ENCODE peak calls at places on chromosomes 4 and X, in five cellular contexts. One of them, this sample, is unnamed.

GRCh38 chr4:86980230-86980629 is 45.4 kb downstream of the AFF1 start:
- DNase-seq in spleen: no peak
- DNase-seq in AG09309: no peak
- DNase-seq in astrocyte: no peak
- DNase-seq in cardiac fibroblast: no peak
- DNase-seq in this sample: no peak

GRCh38 chrX:48751343-48751742 is 10.2 kb upstream of the GLOD5 start:
- DNase-seq in AG09309: no peak
- DNase-seq in astrocyte: no peak
- DNase-seq in spleen: no peak
- DNase-seq in cardiac fibroblast: no peak
- DNase-seq in this sample: no peak

GRCh38 chr4:183721207-183722081 is 62.4 kb downstream of the TRAPPC11 start:
- DNase-seq in AG09309: no peak
- DNase-seq in astrocyte: peak
- DNase-seq in spleen: peak
- DNase-seq in cardiac fibroblast: peak
- DNase-seq in this sample: peak

GRCh38 chr4:13541176-13541604 is 3.1 kb downstream of the NKX3-2 start:
- DNase-seq in astrocyte: no peak
- DNase-seq in AG09309: no peak
- DNase-seq in cardiac fibroblast: no peak
- DNase-seq in spleen: no peak
- DNase-seq in this sample: no peak

GRCh38 chrX:76183289-76184057 is 10.6 kb downstream of the PBDC1 start:
- DNase-seq in AG09309: peak
- DNase-seq in astrocyte: peak
- DNase-seq in cardiac fibroblast: peak
- DNase-seq in spleen: no peak
- DNase-seq in this sample: peak

GRCh38 chr4:13546374-13546854 is 2.1 kb upstream of the NKX3-2 start:
- DNase-seq in cardiac fibroblast: no peak
- DNase-seq in spleen: no peak
- DNase-seq in astrocyte: no peak
- DNase-seq in AG09309: no peak
- DNase-seq in this sample: no peak

GRCh38 chrX:19616959-19617358 is 101.7 kb upstream of the MAP3K15 start:
- DNase-seq in cardiac fibroblast: peak
- DNase-seq in astrocyte: no peak
- DNase-seq in AG09309: no peak
- DNase-seq in spleen: no peak
- DNase-seq in this sample: peak

GRCh38 chr4:163378661-163379060 is 35.0 kb downstream of the NPY5R start:
- DNase-seq in spleen: no peak
- DNase-seq in astrocyte: no peak
- DNase-seq in AG09309: no peak
- DNase-seq in cardiac fibroblast: no peak
- DNase-seq in this sample: no peak

GRCh38 chrX:140766024-140766611 is 56.6 kb downstream of the LINC00632 start:
- DNase-seq in cardiac fibroblast: peak
- DNase-seq in astrocyte: peak
- DNase-seq in AG09309: no peak
- DNase-seq in spleen: no peak
- DNase-seq in this sample: peak

GRCh38 chr4:4746444-4746843 is 113.0 kb upstream of the MSX1 start:
- DNase-seq in spleen: no peak
- DNase-seq in cardiac fibroblast: no peak
- DNase-seq in AG09309: no peak
- DNase-seq in astrocyte: no peak
- DNase-seq in this sample: no peak

GRCh38 chrX:50180073-50180940 is 20.5 kb downstream of the AKAP4 start:
- DNase-seq in astrocyte: no peak
- DNase-seq in AG09309: no peak
- DNase-seq in spleen: no peak
- DNase-seq in cardiac fibroblast: no peak
- DNase-seq in this sample: no peak

GRCh38 chrX:94961730-94962129 is 1287.7 kb downstream of the FAM133A start:
- DNase-seq in cardiac fibroblast: no peak
- DNase-seq in spleen: no peak
- DNase-seq in AG09309: no peak
- DNase-seq in astrocyte: no peak
- DNase-seq in this sample: no peak

GRCh38 chr4:57080781-57081650 is 29.2 kb downstream of the IGFBP7 start:
- DNase-seq in spleen: no peak
- DNase-seq in cardiac fibroblast: peak
- DNase-seq in AG09309: peak
- DNase-seq in astrocyte: peak
- DNase-seq in this sample: peak

GRCh38 chr4:151420408-151420807 is 11.4 kb downstream of the FHIP1A start:
- DNase-seq in astrocyte: no peak
- DNase-seq in spleen: no peak
- DNase-seq in AG09309: no peak
- DNase-seq in cardiac fibroblast: peak
- DNase-seq in this sample: peak

GRCh38 chr4:94127707-94128328 is 79.8 kb upstream of the SMARCAD1 start:
- DNase-seq in astrocyte: peak
- DNase-seq in spleen: no peak
- DNase-seq in cardiac fibroblast: peak
- DNase-seq in AG09309: no peak
- DNase-seq in this sample: peak

GRCh38 chrX:50853399-50853798 is 39.4 kb upstream of the SHROOM4 start:
- DNase-seq in cardiac fibroblast: no peak
- DNase-seq in spleen: no peak
- DNase-seq in astrocyte: no peak
- DNase-seq in AG09309: no peak
- DNase-seq in this sample: no peak

GRCh38 chr4:147731611-147732515 is at the start of gene ARHGAP10:
- DNase-seq in spleen: peak
- DNase-seq in cardiac fibroblast: peak
- DNase-seq in AG09309: no peak
- DNase-seq in astrocyte: peak
- DNase-seq in this sample: peak

GRCh38 chr4:148649669-148650331 is 207.6 kb upstream of the NR3C2 start:
- DNase-seq in AG09309: no peak
- DNase-seq in spleen: no peak
- DNase-seq in astrocyte: peak
- DNase-seq in cardiac fibroblast: no peak
- DNase-seq in this sample: peak

GRCh38 chr4:23162275-23162674 is 469.5 kb downstream of the GBA3 start:
- DNase-seq in astrocyte: no peak
- DNase-seq in AG09309: no peak
- DNase-seq in spleen: no peak
- DNase-seq in cardiac fibroblast: no peak
- DNase-seq in this sample: no peak

GRCh38 chr4:865572-865971 is 39.6 kb upstream of the CPLX1 start:
- DNase-seq in AG09309: no peak
- DNase-seq in astrocyte: no peak
- DNase-seq in cardiac fibroblast: no peak
- DNase-seq in spleen: no peak
- DNase-seq in this sample: no peak

GRCh38 chr4:92047209-92047877 is 256.4 kb upstream of the GRID2 start:
- DNase-seq in AG09309: no peak
- DNase-seq in spleen: no peak
- DNase-seq in cardiac fibroblast: peak
- DNase-seq in astrocyte: peak
- DNase-seq in this sample: peak

GRCh38 chr4:147198411-147199051 is 252.9 kb upstream of the TTC29 start:
- DNase-seq in spleen: no peak
- DNase-seq in AG09309: no peak
- DNase-seq in astrocyte: peak
- DNase-seq in cardiac fibroblast: peak
- DNase-seq in this sample: peak

GRCh38 chr4:102761478-102761790 is 666 bp upstream of the MANBA start:
- DNase-seq in astrocyte: peak
- DNase-seq in AG09309: no peak
- DNase-seq in spleen: no peak
- DNase-seq in cardiac fibroblast: peak
- DNase-seq in this sample: no peak

GRCh38 chr4:102263024-102263787 is 82.1 kb downstream of the SLC39A8 start:
- DNase-seq in astrocyte: peak
- DNase-seq in spleen: no peak
- DNase-seq in cardiac fibroblast: peak
- DNase-seq in AG09309: peak
- DNase-seq in this sample: peak

GRCh38 chr4:145207934-145208333 is 27.5 kb upstream of the OTUD4 start:
- DNase-seq in astrocyte: no peak
- DNase-seq in cardiac fibroblast: no peak
- DNase-seq in AG09309: no peak
- DNase-seq in spleen: no peak
- DNase-seq in this sample: no peak

GRCh38 chr4:184826315-184827266 is 823 bp upstream of the ACSL1 start:
- DNase-seq in spleen: peak
- DNase-seq in cardiac fibroblast: peak
- DNase-seq in astrocyte: no peak
- DNase-seq in AG09309: no peak
- DNase-seq in this sample: no peak

GRCh38 chr4:183968502-183968901 is 63.4 kb downstream of the STOX2 start:
- DNase-seq in AG09309: no peak
- DNase-seq in astrocyte: no peak
- DNase-seq in spleen: no peak
- DNase-seq in cardiac fibroblast: no peak
- DNase-seq in this sample: no peak

GRCh38 chr4:18464160-18464559 is 442.6 kb upstream of the LCORL start:
- DNase-seq in spleen: no peak
- DNase-seq in AG09309: no peak
- DNase-seq in cardiac fibroblast: no peak
- DNase-seq in astrocyte: no peak
- DNase-seq in this sample: no peak

GRCh38 chr4:99151452-99151851 is 7.4 kb upstream of the ADH4 start:
- DNase-seq in spleen: no peak
- DNase-seq in AG09309: no peak
- DNase-seq in astrocyte: no peak
- DNase-seq in cardiac fibroblast: no peak
- DNase-seq in this sample: no peak

GRCh38 chrX:13250831-13251612 is 68.8 kb downstream of the ATXN3L start:
- DNase-seq in AG09309: peak
- DNase-seq in spleen: no peak
- DNase-seq in astrocyte: peak
- DNase-seq in cardiac fibroblast: peak
- DNase-seq in this sample: peak

GRCh38 chrX:17743913-17744312 is 6.6 kb downstream of the SCML1 start:
- DNase-seq in spleen: no peak
- DNase-seq in cardiac fibroblast: no peak
- DNase-seq in AG09309: no peak
- DNase-seq in astrocyte: no peak
- DNase-seq in this sample: no peak

GRCh38 chrX:17738737-17739535 is 1.6 kb downstream of the SCML1 start:
- DNase-seq in cardiac fibroblast: no peak
- DNase-seq in spleen: no peak
- DNase-seq in AG09309: no peak
- DNase-seq in astrocyte: peak
- DNase-seq in this sample: peak

GRCh38 chrX:17738002-17738713 is 865 bp downstream of the SCML1 start:
- DNase-seq in spleen: peak
- DNase-seq in astrocyte: peak
- DNase-seq in AG09309: no peak
- DNase-seq in cardiac fibroblast: peak
- DNase-seq in this sample: peak

GRCh38 chrX:17740137-17741122 is 3.1 kb downstream of the SCML1 start:
- DNase-seq in spleen: no peak
- DNase-seq in cardiac fibroblast: no peak
- DNase-seq in AG09309: no peak
- DNase-seq in astrocyte: no peak
- DNase-seq in this sample: no peak

GRCh38 chrX:17741123-17741511 is 3.8 kb downstream of the SCML1 start:
- DNase-seq in astrocyte: no peak
- DNase-seq in cardiac fibroblast: no peak
- DNase-seq in AG09309: no peak
- DNase-seq in spleen: no peak
- DNase-seq in this sample: no peak
- H3K4me3 ChIP-seq in astrocyte: no peak
- H3K4me3 ChIP-seq in cardiac fibroblast: no peak
- H3K4me3 ChIP-seq in AG09309: no peak
- H3K4me3 ChIP-seq in spleen: no peak
- H3K4me3 ChIP-seq in this sample: no peak

GRCh38 chr4:122205687-122206086 is 53.6 kb downstream of the BLTP1 start:
- DNase-seq in spleen: no peak
- DNase-seq in cardiac fibroblast: no peak
- DNase-seq in astrocyte: no peak
- DNase-seq in AG09309: no peak
- DNase-seq in this sample: no peak
- TF ChIP-seq CTCF in spleen: no peak
- TF ChIP-seq CTCF in cardiac fibroblast: no peak
- TF ChIP-seq CTCF in astrocyte: no peak
- TF ChIP-seq CTCF in AG09309: no peak
- TF ChIP-seq CTCF in this sample: no peak

DNA sequence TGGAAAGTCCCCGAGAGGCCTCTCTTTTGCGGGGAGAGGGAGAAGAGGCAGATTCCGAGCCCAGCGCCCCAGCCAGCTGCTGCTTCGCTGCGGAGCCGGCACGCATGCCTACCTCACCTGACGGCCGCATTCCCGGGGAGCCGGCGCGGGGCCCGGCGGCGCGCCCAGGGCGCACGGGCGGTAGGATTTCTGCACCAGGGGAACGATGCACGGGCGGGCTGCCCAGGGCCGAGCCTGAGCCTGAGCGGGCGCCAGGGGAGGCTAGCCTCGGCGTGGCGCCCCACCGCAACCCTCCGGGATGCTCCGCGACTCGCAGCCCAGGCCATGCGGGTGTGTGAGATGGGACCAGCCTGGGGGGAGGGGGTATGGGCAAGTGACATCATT is 81.3 kb upstream of the SCML1 start:
- DNase-seq in cardiac fibroblast: no peak
- DNase-seq in astrocyte: no peak
- DNase-seq in spleen: no peak
- DNase-seq in AG09309: no peak
- DNase-seq in this sample: no peak
- H3K4me3 ChIP-seq in cardiac fibroblast: no peak
- H3K4me3 ChIP-seq in astrocyte: peak
- H3K4me3 ChIP-seq in spleen: no peak
- H3K4me3 ChIP-seq in AG09309: no peak
- H3K4me3 ChIP-seq in this sample: peak

DNA sequence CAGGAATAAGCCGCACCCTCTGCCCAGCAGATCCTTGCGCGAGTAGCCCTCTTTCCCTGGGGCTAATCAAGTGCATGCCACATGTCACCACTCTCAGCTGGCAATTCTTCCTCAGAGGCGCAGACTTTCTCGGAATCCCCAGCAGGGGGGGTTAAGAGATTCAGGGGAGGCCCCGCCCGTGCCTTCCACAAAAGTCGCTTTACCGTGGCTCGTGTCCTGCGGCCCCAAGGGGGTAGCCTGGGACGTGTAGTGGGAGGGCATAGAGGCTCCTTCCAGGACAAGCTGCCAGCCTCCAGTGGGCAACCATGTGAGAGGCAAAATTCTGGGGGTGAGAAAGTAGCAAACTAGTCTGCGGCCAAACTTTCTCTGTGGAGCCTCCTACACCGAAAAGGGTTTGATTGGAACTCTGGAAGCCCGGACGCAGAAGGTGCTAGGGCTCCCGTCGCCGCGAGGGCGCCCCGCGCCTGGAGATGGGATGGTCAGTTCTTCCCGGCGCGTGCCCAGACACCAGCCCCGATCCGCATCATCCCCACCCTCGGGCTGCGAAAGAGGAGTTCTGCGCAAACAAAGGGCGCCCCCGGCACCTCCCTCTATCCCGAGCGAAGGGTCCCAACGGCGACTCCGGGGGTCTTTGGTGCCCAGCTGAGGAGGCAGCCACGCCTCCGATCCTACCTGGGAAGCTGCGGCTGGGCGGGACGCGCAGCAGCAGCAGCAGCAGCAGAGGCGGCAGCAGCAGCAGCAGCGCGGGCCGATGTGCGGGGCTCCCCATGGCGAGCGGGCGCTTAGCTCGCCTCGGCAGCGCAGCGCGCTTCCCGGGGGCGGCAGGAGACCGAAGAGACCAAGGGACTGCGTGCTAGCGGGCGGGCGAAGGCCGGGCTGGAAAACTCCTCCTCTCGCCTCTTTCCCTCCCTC is at the start of gene SRPX:
- DNase-seq in spleen: peak
- DNase-seq in astrocyte: peak
- DNase-seq in cardiac fibroblast: peak
- DNase-seq in AG09309: no peak
- DNase-seq in this sample: peak
- TF ChIP-seq CTCF in spleen: no peak
- TF ChIP-seq CTCF in astrocyte: peak
- TF ChIP-seq CTCF in cardiac fibroblast: peak
- TF ChIP-seq CTCF in AG09309: peak
- TF ChIP-seq CTCF in this sample: peak